ENCODE peak calls at places on chromosomes 13 and 19, in seven cellular contexts. V is trophoblast cell, S is IMR-90, G is mesendoderm, A is neuronal stem cell, E is H9, Y is H1. J is an unnamed sample.

GRCh38 chr19:18738961-18739690 is 52.0 kb downstream of the COMP start:
- DNase-seq in E (peak; percentile 20), A (no peak), G (no peak), V (no peak), S (no peak), Y (no peak), J (no peak)

GRCh38 chr13:73286177-73286576 is 227.4 kb downstream of the KLF5 start:
- DNase-seq in V (no peak), E (no peak), A (no peak), S (no peak), Y (no peak), G (no peak), J (no peak)

GRCh38 chr19:32865326-32865725 is 4.2 kb downstream of the SLC7A9 start:
- DNase-seq in G (no peak), Y (no peak), E (no peak), A (no peak), V (no peak), S (no peak), J (no peak)

GRCh38 chr19:49339364-49340068 is 4.3 kb downstream of the CD37 start:
- DNase-seq in G (peak; percentile 98), A (peak; percentile 89), S (peak; percentile 50), Y (peak; percentile 92), V (peak; percentile 74), E (peak; percentile 98), J (peak; percentile 70)

GRCh38 chr19:57110592-57111328 is 9.0 kb upstream of the USP29 start:
- DNase-seq in A (no peak), S (no peak), V (peak; percentile 15), Y (no peak), G (no peak), E (no peak), J (peak; percentile 1)

GRCh38 chr19:15404097-15404779 is 14.6 kb downstream of the AKAP8L start:
- DNase-seq in V (no peak), S (no peak), G (no peak), A (no peak), E (no peak), Y (no peak), J (no peak)

GRCh38 chr19:14409157-14410053 is 9.7 kb downstream of the DDX39A start:
- DNase-seq in G (no peak), E (no peak), S (no peak), Y (no peak), A (no peak), V (peak; percentile 67), J (no peak)

GRCh38 chr13:40170982-40171381 is 495.5 kb downstream of the FOXO1 start:
- DNase-seq in Y (no peak), S (no peak), G (no peak), A (no peak), E (no peak), V (peak; percentile 26), J (no peak)

GRCh38 chr13:106755542-106755941 is 187.6 kb upstream of the ARGLU1 start:
- DNase-seq in V (no peak), S (no peak), E (no peak), Y (no peak), G (no peak), A (no peak), J (no peak)

GRCh38 chr19:17519967-17520366 is 8.5 kb downstream of the PGLS start:
- DNase-seq in S (no peak), V (no peak), E (no peak), G (no peak), Y (no peak), A (no peak), J (no peak)

GRCh38 chr13:32984857-32985626 is 31.2 kb upstream of the KL start:
- DNase-seq in Y (no peak), E (no peak), S (peak; percentile 58), G (no peak), A (no peak), V (peak; percentile 2), J (peak; percentile 61)

GRCh38 chr19:17794731-17795494 is at the start of gene B3GNT3:
- DNase-seq in V (peak; percentile 80), E (peak; percentile 82), S (no peak), G (peak; percentile 60), Y (no peak), A (no peak), J (no peak)

GRCh38 chr19:33434886-33435705 is 61.6 kb downstream of the CEBPG start:
- DNase-seq in S (peak; percentile 32), E (no peak), Y (no peak), A (no peak), G (peak; percentile 7), V (no peak), J (peak; percentile 48)

GRCh38 chr13:25659091-25659502 is 287.3 kb downstream of the ATP8A2 start:
- DNase-seq in A (no peak), Y (no peak), V (peak; percentile 20), G (peak; percentile 33), S (no peak), E (no peak), J (no peak)

GRCh38 chr13:51934461-51935087 is 72.8 kb downstream of the CCDC70 start:
- DNase-seq in Y (no peak), G (no peak), V (peak; percentile 66), A (no peak), S (no peak), E (peak; percentile 43), J (no peak)

GRCh38 chr13:36084131-36084530 is 47.1 kb downstream of the DCLK1 start:
- DNase-seq in E (no peak), V (no peak), S (no peak), A (no peak), G (no peak), Y (no peak), J (no peak)

GRCh38 chr13:28658539-28658795 is 463 bp upstream of the POMP start:
- DNase-seq in A (no peak), G (peak; percentile 15), Y (no peak), S (no peak), V (no peak), E (no peak), J (no peak)

GRCh38 chr19:2645816-2646215 is 56.7 kb downstream of the GNG7 start:
- DNase-seq in G (no peak), A (no peak), S (no peak), V (no peak), E (no peak), Y (no peak), J (no peak)

GRCh38 chr19:16446108-16447014 is 25.4 kb downstream of the EPS15L1 start:
- DNase-seq in V (no peak), S (peak; percentile 62), Y (no peak), A (no peak), E (no peak), G (no peak), J (no peak)

GRCh38 chr19:3710265-3710812 is 2.2 kb downstream of the TJP3 start:
- DNase-seq in A (no peak), Y (no peak), V (peak; percentile 56), G (peak; percentile 56), E (peak; percentile 63), S (peak; percentile 43), J (peak; percentile 40)

GRCh38 chr19:28244966-28245365 is 968.0 kb downstream of the UQCRFS1 start:
- DNase-seq in Y (no peak), S (no peak), G (peak; percentile 13), E (no peak), V (no peak), A (no peak), J (no peak)

GRCh38 chr19:45008554-45008953 is 7.3 kb downstream of the RELB start:
- DNase-seq in S (no peak), V (peak; percentile 65), G (peak; percentile 19), A (no peak), E (peak; percentile 46), Y (no peak), J (no peak)

GRCh38 chr19:34184880-34185491 is 12.7 kb downstream of the LSM14A start:
- DNase-seq in V (no peak), E (no peak), G (no peak), S (no peak), A (no peak), Y (no peak), J (no peak)

GRCh38 chr19:11196406-11197287 is 698 bp downstream of the KANK2 start:
- DNase-seq in G (peak; percentile 67), Y (no peak), V (no peak), A (no peak), S (peak; percentile 28), E (no peak), J (peak; percentile 48)

GRCh38 chr13:48068952-48069351 is 26.0 kb downstream of the MED4 start:
- DNase-seq in G (no peak), A (no peak), V (no peak), Y (no peak), E (no peak), S (no peak), J (no peak)

GRCh38 chr19:44005968-44006367 is 3.2 kb downstream of the ZNF230 start:
- DNase-seq in V (peak; percentile 6), S (peak; percentile 23), Y (no peak), A (no peak), E (no peak), G (no peak), J (peak; percentile 41)
- H2BK5ac ChIP-seq in V (no peak overlapping the region), S (no peak overlapping the region), Y (no peak overlapping the region), A (no peak overlapping the region), E (no peak overlapping the region), G (no peak overlapping the region), J (no peak overlapping the region)

DNA sequence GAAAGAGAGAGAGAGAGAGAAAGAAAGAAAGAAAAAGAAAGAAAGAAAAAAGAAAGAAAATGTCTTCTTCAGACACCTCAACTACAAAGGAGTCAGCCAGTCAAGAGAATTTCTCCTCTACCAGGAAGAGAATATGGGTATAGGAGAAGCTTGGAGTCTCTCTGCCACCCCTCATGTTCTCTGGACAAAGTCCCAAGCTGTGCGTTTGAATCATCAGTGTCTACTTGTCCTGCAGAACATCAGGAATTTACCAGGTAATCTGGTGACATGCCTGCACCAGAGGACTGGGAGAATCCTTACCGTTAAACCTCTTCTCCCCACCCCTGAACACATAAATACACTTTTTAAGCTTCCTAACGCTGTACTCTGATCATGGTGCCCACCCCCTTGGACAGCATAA is 119.5 kb downstream of the TM9SF2 start:
- DNase-seq in V (no peak), Y (no peak), A (no peak), G (no peak), E (no peak), S (no peak), J (no peak)
- H2BK5ac ChIP-seq in V (no peak overlapping the region), Y (no peak overlapping the region), A (no peak overlapping the region), G (no peak overlapping the region), E (no peak overlapping the region), S (no peak overlapping the region), J (no peak overlapping the region)

GRCh38 chr13:98878421-98879126 is 99.3 kb downstream of the DOCK9 start:
- DNase-seq in V (no peak), E (no peak), S (no peak), Y (no peak), G (no peak), A (no peak), J (no peak)
- H2BK5ac ChIP-seq in V (no peak overlapping the region), E (no peak overlapping the region), S (no peak overlapping the region), Y (no peak overlapping the region), G (no peak overlapping the region), A (no peak overlapping the region), J (no peak overlapping the region)

DNA sequence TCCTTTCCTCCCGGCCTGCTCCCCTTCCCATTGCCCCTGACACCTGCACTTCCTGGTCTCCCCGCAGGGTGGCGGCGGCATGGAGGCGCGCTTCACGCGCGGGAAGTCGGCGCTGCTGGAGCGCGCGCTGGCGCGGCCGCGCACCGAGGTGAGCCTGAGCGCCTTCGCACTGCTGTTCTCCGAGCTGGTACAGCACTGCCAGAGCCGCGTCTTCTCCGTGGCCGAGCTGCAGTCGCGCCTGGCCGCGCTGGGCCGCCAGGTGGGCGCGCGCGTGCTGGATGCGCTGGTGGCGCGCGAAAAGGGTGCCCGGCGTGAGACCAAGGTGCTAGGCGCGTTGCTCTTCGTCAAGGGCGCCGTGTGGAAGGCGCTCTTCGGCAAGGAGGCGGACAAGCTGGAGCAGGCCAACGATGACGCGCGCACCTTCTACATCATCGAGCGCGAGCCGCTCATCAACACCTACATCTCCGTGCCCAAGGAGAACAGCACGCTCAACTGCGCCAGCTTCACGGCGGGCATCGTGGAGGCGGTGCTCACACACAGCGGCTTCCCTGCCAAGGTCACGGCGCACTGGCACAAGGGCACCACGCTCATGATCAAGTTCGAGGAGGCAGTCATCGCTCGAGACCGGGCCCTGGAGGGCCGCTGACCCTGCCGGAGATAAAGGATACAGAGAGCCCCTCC is 1.7 kb downstream of the TRAPPC5 start:
- DNase-seq in V (no peak), Y (no peak), E (peak; percentile 72), G (no peak), A (no peak), S (no peak), J (no peak)
- H2BK5ac ChIP-seq in V (no peak overlapping the region), Y (peak overlapping the region; percentile 52), E (no peak overlapping the region), G (no peak overlapping the region), A (peak overlapping the region; percentile 48), S (no peak overlapping the region), J (no peak overlapping the region)

J was measured in mesenchymal stem cell.